ENCODE peak calls at places on chromosomes 11 and 22, in ten cellular contexts. O is colonic mucosa; M is DND-41; X is HepG2; J is pancreas; U is fibroblast of lung; V is small intestine; H is ascending aorta; C is GM23248; K is CD8-positive, alpha-beta memory T cell. A is an unnamed sample.

GRCh38 chr11:64466115-64466718 is 107.3 kb downstream of the RPS6KA4 start:
- DNase-seq in O (no peak), M (no peak), X (no peak), J (no peak), U (no peak), V (no peak), H (no peak), C (no peak), K (no peak), A (no peak)

GRCh38 chr22:49101225-49101624 is 726.4 kb downstream of the BRD1 start:
- DNase-seq in O (no peak), M (no peak), X (no peak), J (no peak), U (no peak), V (no peak), H (no peak), C (no peak), K (no peak), A (no peak)

GRCh38 chr11:116693206-116694016 is 79.4 kb downstream of the BUD13 start:
- DNase-seq in O (peak; percentile 69), M (no peak), X (no peak), J (peak; percentile 83), U (no peak), V (peak; percentile 92), H (no peak), C (no peak), K (no peak), A (no peak)

GRCh38 chr11:61833926-61834277 is 5.8 kb downstream of the FADS2 start:
- DNase-seq in O (no peak), M (peak; percentile 26), X (no peak), J (no peak), U (no peak), V (no peak), H (no peak), C (no peak), K (no peak), A (no peak)

GRCh38 chr11:78414321-78415051 is 3.1 kb downstream of the GAB2 start:
- DNase-seq in O (no peak), M (no peak), X (no peak), J (no peak), U (no peak), V (peak; percentile 47), H (no peak), C (peak; percentile 66), K (no peak), A (no peak)

GRCh38 chr22:49935561-49935960 is 17.1 kb downstream of the CRELD2 start:
- DNase-seq in O (no peak), M (no peak), X (no peak), J (no peak), U (no peak), V (no peak), H (no peak), C (no peak), K (no peak), A (no peak)

GRCh38 chr22:27433585-27434190 is 367.9 kb downstream of the MN1 start:
- DNase-seq in O (no peak), M (no peak), X (no peak), J (peak; percentile 46), U (peak; percentile 20), V (no peak), H (no peak), C (no peak), K (no peak), A (no peak)

GRCh38 chr11:125956371-125956770 is 10.5 kb downstream of the VSIG10L2 start:
- DNase-seq in O (no peak), M (no peak), X (no peak), J (no peak), U (peak; percentile 58), V (no peak), H (no peak), C (peak; percentile 68), K (no peak), A (no peak)

GRCh38 chr11:36009469-36009868 is 65.6 kb downstream of the LDLRAD3 start:
- DNase-seq in O (no peak), M (no peak), X (no peak), J (no peak), U (peak; percentile 84), V (no peak), H (no peak), C (peak; percentile 67), K (no peak), A (no peak)

GRCh38 chr11:126137146-126137545 is 74.3 kb downstream of the RPUSD4 start:
- DNase-seq in O (no peak), M (no peak), X (no peak), J (no peak), U (no peak), V (no peak), H (no peak), C (peak; percentile 45), K (no peak), A (no peak)

GRCh38 chr11:122186439-122187080 is 70.5 kb upstream of the BLID start:
- DNase-seq in O (no peak), M (no peak), X (no peak), J (no peak), U (peak; percentile 98), V (no peak), H (no peak), C (peak; percentile 98), K (no peak), A (no peak)

GRCh38 chr11:76603202-76603601 is 67.3 kb downstream of the LRRC32 start:
- DNase-seq in O (peak; percentile 18), M (no peak), X (no peak), J (no peak), U (no peak), V (no peak), H (no peak), C (no peak), K (no peak), A (no peak)

GRCh38 chr11:8531312-8531711 is 62.7 kb downstream of the STK33 start:
- DNase-seq in O (no peak), M (no peak), X (no peak), J (no peak), U (no peak), V (no peak), H (no peak), C (no peak), K (no peak), A (no peak)

GRCh38 chr11:102157219-102157618 is 47.0 kb downstream of the YAP1 start:
- DNase-seq in O (peak; percentile 78), M (no peak), X (peak; percentile 81), J (peak; percentile 42), U (peak; percentile 82), V (peak; percentile 63), H (no peak), C (peak; percentile 73), K (no peak), A (no peak)

GRCh38 chr11:12184696-12185095 is 74.3 kb downstream of the MICAL2 start:
- DNase-seq in O (no peak), M (no peak), X (no peak), J (no peak), U (peak; percentile 56), V (no peak), H (no peak), C (peak; percentile 70), K (no peak), A (no peak)
- H3K27ac ChIP-seq in O (no peak overlapping the region), M (no peak overlapping the region), X (no peak overlapping the region), J (no peak overlapping the region), U (peak overlapping the region; percentile 95), V (no peak overlapping the region), H (peak overlapping the region; percentile 98), C (peak overlapping the region; percentile 96), K (no peak overlapping the region), A (no peak overlapping the region)

DNA sequence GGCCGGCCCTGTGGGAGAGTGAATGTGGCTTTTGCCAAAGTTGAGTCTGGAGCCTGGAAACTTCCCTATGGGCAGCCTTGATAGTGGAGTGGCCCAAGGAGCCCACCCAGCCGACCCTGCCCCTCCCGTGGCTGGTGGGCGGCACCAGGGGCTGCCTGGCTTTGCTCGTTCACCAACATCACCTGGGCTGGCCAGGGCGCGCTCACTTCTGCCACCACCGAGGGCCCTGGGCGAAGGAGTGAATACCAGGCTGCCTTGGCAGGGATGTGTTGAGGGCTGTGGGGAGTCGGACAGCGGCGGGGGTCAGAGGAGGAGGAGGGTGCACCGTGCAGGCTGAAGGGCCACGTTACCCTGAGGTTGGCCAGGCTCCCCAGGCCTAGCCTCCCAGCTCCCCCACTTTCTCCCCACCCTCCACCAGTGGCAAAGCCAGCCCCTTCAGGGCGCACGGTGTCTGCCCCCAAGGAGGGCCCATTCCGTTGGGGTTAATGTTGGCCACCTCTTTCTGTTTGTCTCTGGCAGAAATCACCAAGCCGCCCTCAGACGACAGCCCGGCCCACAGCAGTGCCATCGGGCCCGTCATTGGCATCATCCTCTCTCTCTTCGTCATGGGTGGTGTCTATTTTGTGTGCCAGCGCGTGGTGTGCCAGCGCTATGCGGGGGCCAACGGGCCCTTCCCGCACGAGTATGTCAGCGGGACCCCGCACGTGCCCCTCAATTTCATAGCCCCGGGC is 22.5 kb upstream of the PPP6R3 start:
- DNase-seq in O (no peak), M (no peak), X (no peak), J (no peak), U (no peak), V (no peak), H (no peak), C (no peak), K (no peak), A (no peak)
- H3K4me3 ChIP-seq in O (no peak overlapping the region), M (no peak overlapping the region), X (no peak overlapping the region), J (no peak overlapping the region), U (no peak overlapping the region), V (no peak overlapping the region), H (no peak overlapping the region), C (no peak overlapping the region), K (no peak overlapping the region), A (no peak overlapping the region)

DNA sequence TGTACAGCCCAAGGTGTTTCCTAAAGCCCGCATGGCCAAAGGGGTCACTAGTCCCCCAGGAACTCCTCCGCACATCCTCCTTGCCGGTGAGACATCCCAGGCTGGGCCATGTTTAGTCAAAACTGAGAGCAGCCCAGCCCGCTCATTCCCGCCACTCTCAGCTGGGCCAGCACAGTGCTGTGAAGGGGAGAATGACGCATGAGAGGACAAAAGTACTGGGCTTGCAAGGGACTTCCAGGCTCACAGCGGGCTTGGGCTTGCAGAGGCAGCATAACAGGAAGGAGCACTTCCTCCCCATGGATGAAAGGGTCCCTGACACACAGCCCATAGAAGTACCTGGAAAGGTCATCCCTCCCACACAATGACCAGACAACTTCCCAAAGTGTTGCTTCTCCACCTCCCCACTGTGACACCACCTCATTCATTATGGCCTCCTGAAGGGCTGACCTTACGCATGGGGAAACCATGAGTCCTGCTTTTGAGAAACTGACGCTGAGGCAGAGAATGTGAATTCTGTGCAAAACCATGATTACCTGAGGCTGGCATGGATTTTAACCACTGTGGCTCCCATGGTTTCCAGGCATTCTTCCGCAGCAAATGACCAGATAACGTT is 19.1 kb downstream of the ETS1 start:
- DNase-seq in O (no peak), M (peak; percentile 10), X (no peak), J (no peak), U (no peak), V (no peak), H (no peak), C (no peak), K (no peak), A (no peak)
- H3K27ac ChIP-seq in O (no peak overlapping the region), M (no peak overlapping the region), X (no peak overlapping the region), J (no peak overlapping the region), U (no peak overlapping the region), V (peak overlapping the region; percentile 47), H (no peak overlapping the region), C (no peak overlapping the region), K (no peak overlapping the region), A (no peak overlapping the region)

DNA sequence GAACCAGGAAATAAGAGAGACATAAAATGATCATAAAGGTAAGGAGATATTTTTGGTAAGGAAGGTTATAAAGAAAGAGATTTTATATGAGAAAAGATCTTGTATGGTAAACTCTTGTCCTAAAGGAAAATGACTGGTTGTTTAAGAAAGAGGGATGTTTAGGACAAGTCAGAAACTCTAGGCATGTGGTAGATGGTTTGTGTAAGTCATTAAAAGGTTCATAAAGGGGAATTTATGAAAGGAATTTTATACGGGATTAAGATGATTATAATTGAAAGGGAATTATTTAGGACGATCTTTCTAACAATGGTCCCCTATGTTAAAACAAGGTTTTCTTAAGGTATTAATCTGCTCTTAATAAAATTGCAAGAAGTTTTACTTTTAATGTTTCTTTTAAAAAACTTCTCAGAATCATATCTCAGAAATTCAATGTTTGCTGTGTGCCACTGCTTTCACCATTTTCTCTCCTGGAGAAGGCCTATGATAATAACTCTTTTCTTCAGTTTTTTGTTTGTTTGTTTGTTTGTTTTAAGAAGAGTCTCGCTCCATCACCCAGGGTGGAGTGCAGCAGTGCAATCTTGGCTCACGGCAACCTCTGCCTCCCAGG is 13.8 kb upstream of the FBLN1 start:
- DNase-seq in O (no peak), M (no peak), X (no peak), J (no peak), U (no peak), V (no peak), H (no peak), C (no peak), K (no peak), A (no peak)
- H3K4me3 ChIP-seq in O (no peak overlapping the region), M (no peak overlapping the region), X (no peak overlapping the region), J (no peak overlapping the region), U (no peak overlapping the region), V (no peak overlapping the region), H (no peak overlapping the region), C (no peak overlapping the region), K (no peak overlapping the region), A (no peak overlapping the region)